ENCODE peak calls at places on chromosomes 3 and 15, in four cellular contexts. One of them, this sample, is unnamed.

GRCh38 chr3:161369531-161369930 is 1.8 kb downstream of the SPTSSB start:
- DNase-seq in fibroblast of villous mesenchyme: no peak
- DNase-seq in kidney epithelial cell: no peak
- DNase-seq in neural progenitor cell: no peak
- DNase-seq in this sample: no peak

GRCh38 chr3:31840252-31840651 is 140.8 kb downstream of the OSBPL10 start:
- DNase-seq in kidney epithelial cell: no peak
- DNase-seq in neural progenitor cell: no peak
- DNase-seq in fibroblast of villous mesenchyme: no peak
- DNase-seq in this sample: no peak

GRCh38 chr3:182913889-182914288 is 66.4 kb downstream of the DCUN1D1 start:
- DNase-seq in neural progenitor cell: no peak
- DNase-seq in kidney epithelial cell: no peak
- DNase-seq in fibroblast of villous mesenchyme: peak; percentile 23
- DNase-seq in this sample: no peak

GRCh38 chr3:184620101-184620798 is 58.7 kb downstream of the EPHB3 start:
- DNase-seq in kidney epithelial cell: no peak
- DNase-seq in fibroblast of villous mesenchyme: peak; percentile 13
- DNase-seq in neural progenitor cell: no peak
- DNase-seq in this sample: no peak

GRCh38 chr3:49802719-49803463 is at the start of gene INKA1:
- DNase-seq in kidney epithelial cell: no peak
- DNase-seq in neural progenitor cell: peak; percentile 96
- DNase-seq in fibroblast of villous mesenchyme: peak; percentile 83
- DNase-seq in this sample: no peak

GRCh38 chr15:38474155-38474757 is 20.3 kb downstream of the FAM98B start:
- DNase-seq in fibroblast of villous mesenchyme: peak; percentile 66
- DNase-seq in kidney epithelial cell: no peak
- DNase-seq in neural progenitor cell: peak; percentile 68
- DNase-seq in this sample: peak; percentile 67

GRCh38 chr3:44128057-44128775 is 113.5 kb upstream of the TOPAZ1 start:
- DNase-seq in fibroblast of villous mesenchyme: no peak
- DNase-seq in neural progenitor cell: peak; percentile 15
- DNase-seq in kidney epithelial cell: no peak
- DNase-seq in this sample: no peak

GRCh38 chr3:156898296-156898880 is 72.2 kb downstream of the LEKR1 start:
- DNase-seq in fibroblast of villous mesenchyme: peak; percentile 22
- DNase-seq in neural progenitor cell: no peak
- DNase-seq in kidney epithelial cell: no peak
- DNase-seq in this sample: no peak

GRCh38 chr3:156892701-156893100 is 66.5 kb downstream of the LEKR1 start:
- DNase-seq in fibroblast of villous mesenchyme: peak; percentile 56
- DNase-seq in neural progenitor cell: no peak
- DNase-seq in kidney epithelial cell: no peak
- DNase-seq in this sample: peak; percentile 16

GRCh38 chr3:84547971-84548970 is 410.5 kb upstream of the CADM2 start:
- DNase-seq in kidney epithelial cell: no peak
- DNase-seq in neural progenitor cell: peak; percentile 68
- DNase-seq in fibroblast of villous mesenchyme: no peak
- DNase-seq in this sample: no peak

GRCh38 chr3:48013288-48013980 is 2.8 kb downstream of the MAP4 start:
- DNase-seq in neural progenitor cell: peak; percentile 13
- DNase-seq in fibroblast of villous mesenchyme: peak; percentile 94
- DNase-seq in kidney epithelial cell: no peak
- DNase-seq in this sample: no peak

GRCh38 chr3:48561045-48561736 is 2.4 kb downstream of the UCN2 start:
- DNase-seq in kidney epithelial cell: no peak
- DNase-seq in neural progenitor cell: peak; percentile 89
- DNase-seq in fibroblast of villous mesenchyme: peak; percentile 65
- DNase-seq in this sample: no peak

DNA sequence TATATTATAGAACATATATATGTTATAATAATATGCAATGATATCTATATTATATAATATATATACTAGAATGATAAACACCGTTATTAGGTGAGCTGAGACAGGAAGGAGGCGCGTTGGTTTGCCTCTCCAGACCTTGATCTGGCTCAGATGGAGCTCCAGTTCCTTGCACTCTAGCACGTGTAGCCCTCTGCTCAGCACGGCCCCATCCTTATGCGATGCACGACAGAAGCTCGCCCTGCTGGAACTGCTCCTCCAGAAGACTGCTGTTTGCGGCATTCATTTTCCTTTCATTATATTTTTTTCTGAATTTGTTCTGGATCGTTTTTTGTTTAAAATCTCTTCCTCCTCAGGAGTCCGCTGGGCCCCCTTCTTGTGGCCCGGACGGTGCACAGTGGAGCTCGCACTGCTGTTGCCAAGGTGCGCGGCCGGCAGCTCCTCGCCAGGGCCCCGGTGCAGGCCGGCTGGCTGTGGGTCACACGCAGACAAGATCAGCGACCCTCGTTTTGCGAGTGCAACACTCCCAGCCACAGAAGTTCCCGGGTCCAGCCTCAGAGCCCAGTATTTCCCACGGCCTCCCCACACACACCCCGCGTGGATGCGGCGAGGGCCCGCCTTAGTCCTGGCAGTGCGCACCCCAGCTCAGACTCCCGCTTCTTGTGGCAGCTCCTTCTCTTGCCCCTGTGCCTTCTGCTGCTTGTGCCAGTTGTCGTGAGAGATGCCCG is 112.2 kb downstream of the CHL1 start:
- DNase-seq in kidney epithelial cell: no peak
- DNase-seq in neural progenitor cell: no peak
- DNase-seq in fibroblast of villous mesenchyme: no peak
- DNase-seq in this sample: no peak
- H3K4me3 ChIP-seq in kidney epithelial cell: no peak overlapping the region
- H3K4me3 ChIP-seq in neural progenitor cell: no peak overlapping the region
- H3K4me3 ChIP-seq in fibroblast of villous mesenchyme: no peak overlapping the region
- H3K4me3 ChIP-seq in this sample: no peak overlapping the region

GRCh38 chr3:155356594-155357370 is 63.3 kb upstream of the STRIT1 start:
- DNase-seq in fibroblast of villous mesenchyme: no peak
- DNase-seq in kidney epithelial cell: no peak
- DNase-seq in neural progenitor cell: peak; percentile 54
- DNase-seq in this sample: no peak
- TF ChIP-seq CTCF in fibroblast of villous mesenchyme: peak; percentile 34
- TF ChIP-seq CTCF in kidney epithelial cell: peak; percentile 13
- TF ChIP-seq CTCF in neural progenitor cell: peak; percentile 47
- TF ChIP-seq CTCF in this sample: no peak

GRCh38 chr15:39579487-39580116 is 1.3 kb upstream of the THBS1 start:
- DNase-seq in neural progenitor cell: peak; percentile 87
- DNase-seq in fibroblast of villous mesenchyme: peak; percentile 93
- DNase-seq in kidney epithelial cell: peak; percentile 79
- DNase-seq in this sample: peak; percentile 95
- H3K4me3 ChIP-seq in neural progenitor cell: peak overlapping the region; percentile 76
- H3K4me3 ChIP-seq in fibroblast of villous mesenchyme: peak overlapping the region; percentile 80
- H3K4me3 ChIP-seq in kidney epithelial cell: peak overlapping the region; percentile 43
- H3K4me3 ChIP-seq in this sample: peak overlapping the region; percentile 56

GRCh38 chr3:103127116-103127630 is 692.4 kb downstream of the ZPLD1 start:
- DNase-seq in fibroblast of villous mesenchyme: no peak
- DNase-seq in neural progenitor cell: no peak
- DNase-seq in kidney epithelial cell: peak; percentile 53
- DNase-seq in this sample: no peak

GRCh38 chr3:103127737-103128136 is 692.9 kb downstream of the ZPLD1 start:
- DNase-seq in kidney epithelial cell: peak; percentile 9
- DNase-seq in fibroblast of villous mesenchyme: no peak
- DNase-seq in neural progenitor cell: no peak
- DNase-seq in this sample: no peak

DNA sequence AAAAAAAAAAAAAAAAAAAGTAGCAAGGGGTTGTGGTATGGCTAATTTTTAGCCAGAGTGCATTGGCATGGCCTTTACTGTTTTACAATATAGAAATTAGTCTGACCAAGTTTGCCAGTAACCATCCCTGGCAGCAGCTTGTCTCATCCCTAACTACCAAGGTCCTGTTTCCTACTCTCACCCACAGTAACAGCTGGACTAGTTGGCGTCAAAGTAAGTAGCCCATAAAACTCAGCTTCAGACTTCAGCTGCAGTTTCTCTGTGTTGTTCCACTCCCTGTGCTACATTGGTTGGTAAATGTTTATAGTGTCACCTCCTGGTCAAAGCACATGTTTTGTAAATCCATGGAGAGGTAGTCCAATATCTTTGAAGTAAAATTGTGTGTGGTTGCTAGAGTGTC is 691.3 kb downstream of the ZPLD1 start:
- DNase-seq in neural progenitor cell: no peak
- DNase-seq in kidney epithelial cell: peak; percentile 9
- DNase-seq in fibroblast of villous mesenchyme: no peak
- DNase-seq in this sample: no peak
- TF ChIP-seq CTCF in neural progenitor cell: no peak
- TF ChIP-seq CTCF in kidney epithelial cell: peak; percentile 13
- TF ChIP-seq CTCF in fibroblast of villous mesenchyme: no peak
- TF ChIP-seq CTCF in this sample: no peak

GRCh38 chr15:68646156-68646555 is 67.4 kb downstream of the CORO2B start:
- DNase-seq in kidney epithelial cell: no peak
- DNase-seq in fibroblast of villous mesenchyme: no peak
- DNase-seq in neural progenitor cell: no peak
- DNase-seq in this sample: no peak
- H3K4me3 ChIP-seq in kidney epithelial cell: no peak overlapping the region
- H3K4me3 ChIP-seq in fibroblast of villous mesenchyme: no peak overlapping the region
- H3K4me3 ChIP-seq in neural progenitor cell: no peak overlapping the region
- H3K4me3 ChIP-seq in this sample: no peak overlapping the region

GRCh38 chr3:89246326-89246725 is 138.9 kb downstream of the EPHA3 start:
- DNase-seq in neural progenitor cell: peak; percentile 68
- DNase-seq in kidney epithelial cell: no peak
- DNase-seq in fibroblast of villous mesenchyme: no peak
- DNase-seq in this sample: no peak
- TF ChIP-seq CTCF in neural progenitor cell: peak; percentile 31
- TF ChIP-seq CTCF in kidney epithelial cell: no peak
- TF ChIP-seq CTCF in fibroblast of villous mesenchyme: no peak
- TF ChIP-seq CTCF in this sample: no peak

GRCh38 chr15:65863106-65863505 is 6.2 kb upstream of the RAB11A start:
- DNase-seq in neural progenitor cell: no peak
- DNase-seq in fibroblast of villous mesenchyme: no peak
- DNase-seq in kidney epithelial cell: no peak
- DNase-seq in this sample: no peak
- H3K4me3 ChIP-seq in neural progenitor cell: no peak overlapping the region
- H3K4me3 ChIP-seq in fibroblast of villous mesenchyme: no peak overlapping the region
- H3K4me3 ChIP-seq in kidney epithelial cell: no peak overlapping the region
- H3K4me3 ChIP-seq in this sample: no peak overlapping the region

DNA sequence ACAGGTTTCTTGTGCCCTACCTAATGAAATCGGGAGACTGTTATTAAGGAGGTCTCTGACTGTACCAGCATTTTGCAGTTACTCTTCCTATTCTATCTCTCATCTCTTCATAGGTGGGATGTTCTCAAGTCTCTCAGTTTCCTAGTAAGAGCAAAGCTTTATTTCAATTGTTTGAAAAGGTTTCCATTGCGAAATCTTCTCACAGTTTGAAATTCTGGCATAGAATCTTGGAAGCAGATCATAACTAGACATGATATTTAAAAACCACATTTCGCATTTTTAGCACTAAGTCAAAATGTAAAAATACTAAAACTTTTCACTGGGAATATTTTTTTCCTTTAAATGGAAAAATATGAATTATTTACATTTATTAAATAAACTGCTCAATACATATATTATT is 1311.4 kb downstream of the ROBO2 start:
- DNase-seq in fibroblast of villous mesenchyme: no peak
- DNase-seq in kidney epithelial cell: no peak
- DNase-seq in neural progenitor cell: no peak
- DNase-seq in this sample: no peak
- TF ChIP-seq CTCF in fibroblast of villous mesenchyme: no peak
- TF ChIP-seq CTCF in kidney epithelial cell: no peak
- TF ChIP-seq CTCF in neural progenitor cell: no peak
- TF ChIP-seq CTCF in this sample: no peak